ENCODE peak calls at places on chromosomes 3 and 15, in nine cellular contexts. R is prostate gland; I is stimulated activated CD8-positive, alpha-beta memory T cell treated with anti-CD3 and anti-CD28 coated beads, Interleukin-4, amount 100 ng/mL, for 4 hours; U is HEK293T; M is PC-3; C is activated CD8-positive, alpha-beta memory T cell treated with anti-CD3 and anti-CD28 coated beads for 24 hours; A is Peyer's patch; B is IMR-90; V is naive thymus-derived CD4-positive, alpha-beta T cell. Y is an unnamed sample.

GRCh38 chr3:149174901-149175300 is 45.5 kb downstream of the HPS3 start:
- DNase-seq in B (no peak), I (no peak), M (peak; percentile 22), A (no peak), R (no peak), C (no peak), V (no peak), U (no peak), Y (no peak)

GRCh38 chr3:101928890-101929289 is 79.6 kb downstream of the NFKBIZ start:
- DNase-seq in U (no peak), C (no peak), R (no peak), I (no peak), M (peak; percentile 95), V (no peak), B (peak; percentile 73), A (no peak), Y (no peak)

GRCh38 chr3:133112666-133113065 is 74.5 kb downstream of the TMEM108 start:
- DNase-seq in B (peak; percentile 22), C (no peak), U (no peak), R (no peak), A (no peak), V (no peak), M (no peak), I (no peak), Y (no peak)

GRCh38 chr3:23611737-23612295 is 193.9 kb upstream of the UBE2E1 start:
- DNase-seq in A (no peak), U (no peak), B (peak; percentile 80), M (no peak), V (no peak), R (no peak), C (no peak), I (no peak), Y (peak; percentile 78)

GRCh38 chr3:87298111-87298718 is 21.8 kb upstream of the POU1F1 start:
- DNase-seq in B (peak; percentile 32), R (no peak), M (peak; percentile 80), V (peak; percentile 36), I (no peak), C (no peak), U (peak; percentile 20), A (no peak), Y (no peak)

GRCh38 chr3:102053375-102053989 is 204.2 kb downstream of the NFKBIZ start:
- DNase-seq in U (no peak), R (no peak), C (no peak), V (no peak), B (peak; percentile 62), A (no peak), M (peak; percentile 80), I (no peak), Y (no peak)

GRCh38 chr3:12170207-12170606 is 11.5 kb upstream of the TIMP4 start:
- DNase-seq in M (no peak), V (no peak), B (peak; percentile 77), C (no peak), U (no peak), I (no peak), R (no peak), A (no peak), Y (no peak)

GRCh38 chr15:42444415-42445063 is 46.4 kb downstream of the ZNF106 start:
- DNase-seq in R (peak; percentile 42), V (no peak), A (no peak), I (no peak), U (no peak), M (no peak), B (no peak), C (no peak), Y (no peak)

GRCh38 chr15:78681306-78682012 is 40.4 kb upstream of the CHRNB4 start:
- DNase-seq in I (no peak), A (no peak), R (no peak), U (no peak), C (no peak), B (no peak), M (no peak), V (no peak), Y (no peak)

GRCh38 chr15:72203507-72203837 is 5.9 kb upstream of the GRAMD2A start:
- DNase-seq in B (peak; percentile 90), U (no peak), I (no peak), C (no peak), M (no peak), A (no peak), V (no peak), R (peak; percentile 88), Y (peak; percentile 48)

GRCh38 chr3:56800373-56801150 is 1.2 kb downstream of the ARHGEF3 start:
- DNase-seq in M (peak; percentile 15), I (peak; percentile 54), U (no peak), R (no peak), B (no peak), V (peak; percentile 74), C (peak; percentile 84), A (peak; percentile 82), Y (no peak)

GRCh38 chr3:192481638-192482037 is 245.7 kb downstream of the FGF12 start:
- DNase-seq in C (no peak), M (peak; percentile 83), B (peak; percentile 20), A (no peak), U (no peak), R (no peak), I (no peak), V (no peak), Y (no peak)

GRCh38 chr15:89116404-89116803 is 28.1 kb downstream of the ABHD2 start:
- DNase-seq in R (no peak), V (no peak), I (no peak), A (no peak), U (no peak), B (peak; percentile 55), M (no peak), C (no peak), Y (no peak)

GRCh38 chr15:90817117-90818057 is 51.0 kb upstream of the FURIN start:
- DNase-seq in C (peak; percentile 61), B (no peak), R (no peak), A (no peak), I (no peak), M (no peak), V (no peak), U (no peak), Y (no peak)

GRCh38 chr3:11140054-11140712 is 14.1 kb upstream of the HRH1 start:
- DNase-seq in C (no peak), V (no peak), A (peak; percentile 69), M (peak; percentile 85), I (no peak), B (no peak), R (peak; percentile 18), U (no peak), Y (no peak)

GRCh38 chr3:52786330-52787215 is 8.0 kb upstream of the ITIH3 start:
- DNase-seq in I (no peak), V (no peak), C (no peak), R (no peak), A (no peak), U (no peak), M (no peak), B (no peak), Y (no peak)

GRCh38 chr3:100725935-100726334 is 16.6 kb downstream of the TFG start:
- DNase-seq in U (no peak), R (no peak), I (no peak), V (no peak), C (no peak), A (no peak), M (no peak), B (no peak), Y (no peak)

GRCh38 chr3:57538465-57538864 is 5.7 kb downstream of the DNAH12 start:
- DNase-seq in V (no peak), A (no peak), C (no peak), M (no peak), U (no peak), B (no peak), I (no peak), R (no peak), Y (no peak)

GRCh38 chr15:78306176-78306774 is 6.9 kb upstream of the SKIC8 start:
- DNase-seq in A (no peak), V (no peak), U (no peak), I (no peak), R (no peak), M (peak; percentile 33), C (no peak), B (peak; percentile 76), Y (no peak)

GRCh38 chr3:86837871-86838270 is 153.1 kb downstream of the VGLL3 start:
- DNase-seq in M (no peak), R (no peak), B (peak; percentile 27), V (no peak), A (no peak), U (no peak), I (no peak), C (no peak), Y (no peak)

GRCh38 chr3:153162513-153163348 is 705 bp downstream of the RAP2B start:
- DNase-seq in V (peak; percentile 41), U (peak; percentile 24), I (no peak), M (peak; percentile 32), A (peak; percentile 32), R (peak; percentile 27), C (peak; percentile 80), B (peak; percentile 26), Y (peak; percentile 76)

GRCh38 chr15:41647269-41647668 is 12.9 kb upstream of the MGA start:
- DNase-seq in R (no peak), C (no peak), M (no peak), A (no peak), B (no peak), V (no peak), U (no peak), I (no peak), Y (no peak)

GRCh38 chr3:159839561-159840379 is 148.9 kb upstream of the IL12A start:
- DNase-seq in M (no peak), V (no peak), A (no peak), C (no peak), R (no peak), B (no peak), U (no peak), I (no peak), Y (no peak)

GRCh38 chr3:43764471-43764870 is 73.7 kb downstream of the ABHD5 start:
- DNase-seq in B (no peak), I (no peak), M (no peak), A (no peak), U (no peak), R (no peak), C (no peak), V (no peak), Y (no peak)

GRCh38 chr3:54720604-54721003 is 207.3 kb downstream of the LRTM1 start:
- DNase-seq in R (no peak), I (no peak), C (no peak), M (no peak), A (no peak), V (no peak), B (no peak), U (no peak), Y (no peak)

GRCh38 chr15:52348056-52348745 is 52.6 kb upstream of the MYO5C start:
- DNase-seq in R (no peak), A (no peak), C (no peak), M (peak; percentile 18), I (no peak), V (no peak), U (no peak), B (peak; percentile 32), Y (no peak)

GRCh38 chr3:171317133-171317532 is 143.1 kb downstream of the TNIK start:
- DNase-seq in U (no peak), R (no peak), M (no peak), B (no peak), C (no peak), V (no peak), I (no peak), A (no peak), Y (no peak)

GRCh38 chr15:77786181-77786890 is 153.6 kb upstream of the LINGO1 start:
- DNase-seq in C (no peak), M (no peak), I (no peak), U (no peak), V (no peak), B (no peak), A (no peak), R (no peak), Y (no peak)

GRCh38 chr3:36409862-36410261 is 29.6 kb downstream of the STAC start:
- DNase-seq in M (no peak), R (no peak), I (no peak), B (no peak), A (no peak), C (no peak), U (no peak), V (no peak), Y (no peak)